ENCODE peak calls at places on chromosome 6, in six cellular contexts. One of them, this sample, is unnamed.
A peak's percentile ranks its signal among the peaks of the same experiment; 100 is the strongest.

GRCh38 chr6:1825926-1826325 is 216.2 kb downstream of the FOXC1 start:
- DNase-seq in fibroblast of lung: no peak
- DNase-seq in GM23248: peak; percentile 33
- DNase-seq in MM.1S: no peak
- DNase-seq in neural progenitor cell: no peak
- DNase-seq in Karpas-422: no peak
- DNase-seq in this sample: no peak

GRCh38 chr6:53752856-53753255 is 41.9 kb upstream of the LRRC1 start:
- DNase-seq in fibroblast of lung: peak; percentile 45
- DNase-seq in GM23248: peak; percentile 89
- DNase-seq in MM.1S: no peak
- DNase-seq in neural progenitor cell: no peak
- DNase-seq in Karpas-422: no peak
- DNase-seq in this sample: no peak

GRCh38 chr6:68169922-68170321 is 465.2 kb upstream of the ADGRB3 start:
- DNase-seq in fibroblast of lung: no peak
- DNase-seq in GM23248: no peak
- DNase-seq in MM.1S: no peak
- DNase-seq in neural progenitor cell: no peak
- DNase-seq in Karpas-422: no peak
- DNase-seq in this sample: no peak

GRCh38 chr6:112117554-112117953 is 30.2 kb downstream of the FAM229B start:
- DNase-seq in fibroblast of lung: no peak
- DNase-seq in GM23248: peak; percentile 71
- DNase-seq in MM.1S: no peak
- DNase-seq in neural progenitor cell: no peak
- DNase-seq in Karpas-422: no peak
- DNase-seq in this sample: no peak

GRCh38 chr6:87251225-87251624 is 71.2 kb upstream of the SMIM8 start:
- DNase-seq in fibroblast of lung: no peak
- DNase-seq in GM23248: no peak
- DNase-seq in MM.1S: no peak
- DNase-seq in neural progenitor cell: no peak
- DNase-seq in Karpas-422: no peak
- DNase-seq in this sample: no peak

GRCh38 chr6:101393291-101394251 is at the start of gene GRIK2:
- DNase-seq in fibroblast of lung: no peak
- DNase-seq in GM23248: peak; percentile 78
- DNase-seq in MM.1S: peak; percentile 61
- DNase-seq in neural progenitor cell: peak; percentile 86
- DNase-seq in Karpas-422: no peak
- DNase-seq in this sample: peak; percentile 82

GRCh38 chr6:3281669-3282460 is 23.1 kb downstream of the PSMG4 start:
- DNase-seq in fibroblast of lung: peak; percentile 78
- DNase-seq in GM23248: peak; percentile 95
- DNase-seq in MM.1S: no peak
- DNase-seq in neural progenitor cell: peak; percentile 51
- DNase-seq in Karpas-422: no peak
- DNase-seq in this sample: peak; percentile 28

GRCh38 chr6:135116566-135116965 is 61.9 kb upstream of the HBS1L start:
- DNase-seq in fibroblast of lung: no peak
- DNase-seq in GM23248: no peak
- DNase-seq in MM.1S: no peak
- DNase-seq in neural progenitor cell: no peak
- DNase-seq in Karpas-422: no peak
- DNase-seq in this sample: no peak

GRCh38 chr6:13946506-13946905 is 21.8 kb downstream of the RNF182 start:
- DNase-seq in fibroblast of lung: no peak
- DNase-seq in GM23248: no peak
- DNase-seq in MM.1S: no peak
- DNase-seq in neural progenitor cell: no peak
- DNase-seq in Karpas-422: no peak
- DNase-seq in this sample: no peak

GRCh38 chr6:21846541-21847451 is 253.2 kb downstream of the SOX4 start:
- DNase-seq in fibroblast of lung: no peak
- DNase-seq in GM23248: no peak
- DNase-seq in MM.1S: no peak
- DNase-seq in neural progenitor cell: peak; percentile 67
- DNase-seq in Karpas-422: no peak
- DNase-seq in this sample: peak; percentile 69

GRCh38 chr6:112189494-112189893 is 64.9 kb downstream of the LAMA4 start:
- DNase-seq in fibroblast of lung: peak; percentile 50
- DNase-seq in GM23248: peak; percentile 58
- DNase-seq in MM.1S: no peak
- DNase-seq in neural progenitor cell: no peak
- DNase-seq in Karpas-422: no peak
- DNase-seq in this sample: no peak

GRCh38 chr6:14706378-14706929 is 539.4 kb upstream of the JARID2 start:
- DNase-seq in fibroblast of lung: peak; percentile 97
- DNase-seq in GM23248: peak; percentile 100
- DNase-seq in MM.1S: no peak
- DNase-seq in neural progenitor cell: no peak
- DNase-seq in Karpas-422: no peak
- DNase-seq in this sample: no peak

GRCh38 chr6:83092756-83093399 is 25.4 kb downstream of the DOP1A start:
- DNase-seq in fibroblast of lung: peak; percentile 67
- DNase-seq in GM23248: peak; percentile 29
- DNase-seq in MM.1S: no peak
- DNase-seq in neural progenitor cell: no peak
- DNase-seq in Karpas-422: no peak
- DNase-seq in this sample: no peak

GRCh38 chr6:43698584-43699349 is 11.2 kb upstream of the MRPS18A start:
- DNase-seq in fibroblast of lung: peak; percentile 87
- DNase-seq in GM23248: peak; percentile 55
- DNase-seq in MM.1S: no peak
- DNase-seq in neural progenitor cell: peak; percentile 30
- DNase-seq in Karpas-422: no peak
- DNase-seq in this sample: peak; percentile 27

GRCh38 chr6:49606696-49607390 is 29.8 kb downstream of the RHAG start:
- DNase-seq in fibroblast of lung: peak; percentile 88
- DNase-seq in GM23248: peak; percentile 93
- DNase-seq in MM.1S: peak; percentile 87
- DNase-seq in neural progenitor cell: peak; percentile 84
- DNase-seq in Karpas-422: peak; percentile 86
- DNase-seq in this sample: peak; percentile 78

GRCh38 chr6:56243518-56244070 is 3.8 kb downstream of the COL21A1 start:
- DNase-seq in fibroblast of lung: no peak
- DNase-seq in GM23248: no peak
- DNase-seq in MM.1S: no peak
- DNase-seq in neural progenitor cell: no peak
- DNase-seq in Karpas-422: no peak
- DNase-seq in this sample: no peak

GRCh38 chr6:7541175-7542064 is at the start of gene DSP:
- DNase-seq in fibroblast of lung: no peak
- DNase-seq in GM23248: peak; percentile 83
- DNase-seq in MM.1S: peak; percentile 66
- DNase-seq in neural progenitor cell: peak; percentile 85
- DNase-seq in Karpas-422: no peak
- DNase-seq in this sample: peak; percentile 80

GRCh38 chr6:4804095-4804494 is 27.9 kb downstream of the CDYL start:
- DNase-seq in fibroblast of lung: peak; percentile 60
- DNase-seq in GM23248: peak; percentile 88
- DNase-seq in MM.1S: no peak
- DNase-seq in neural progenitor cell: no peak
- DNase-seq in Karpas-422: no peak
- DNase-seq in this sample: peak; percentile 37

DNA sequence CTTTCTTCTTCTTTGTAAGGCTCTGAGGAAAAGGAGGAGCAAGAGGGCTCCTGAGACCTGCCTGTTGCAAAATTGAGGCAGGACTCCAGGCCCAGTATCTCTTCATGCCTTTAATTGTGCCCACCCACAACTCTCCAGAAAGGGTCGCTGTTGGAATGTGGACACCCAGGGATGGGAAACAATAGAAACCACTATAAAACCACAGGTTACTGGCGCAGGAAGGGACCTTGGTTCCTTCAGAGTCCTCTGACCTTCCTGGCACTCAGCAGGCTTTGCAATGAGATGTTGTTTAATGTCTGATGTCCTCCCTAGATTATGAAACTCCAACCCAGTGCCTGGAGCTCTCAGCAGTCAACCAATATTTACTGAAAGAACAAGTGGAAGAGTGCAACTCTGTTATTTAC is 136.9 kb downstream of the FNDC1 start:
- DNase-seq in fibroblast of lung: no peak
- DNase-seq in GM23248: no peak
- DNase-seq in MM.1S: no peak
- DNase-seq in neural progenitor cell: no peak
- DNase-seq in Karpas-422: no peak
- DNase-seq in this sample: no peak
- H3K4me1 ChIP-seq in fibroblast of lung: no peaks in the 10 kb centered on the region
- H3K4me1 ChIP-seq in GM23248: peaks cover 14% of the 10 kb centered on the region
- H3K4me1 ChIP-seq in MM.1S: no peaks in the 10 kb centered on the region
- H3K4me1 ChIP-seq in neural progenitor cell: no peaks in the 10 kb centered on the region
- H3K4me1 ChIP-seq in Karpas-422: peaks cover 9% of the 10 kb centered on the region
- H3K4me1 ChIP-seq in this sample: no peaks in the 10 kb centered on the region

GRCh38 chr6:48567016-48567415 is 456.0 kb upstream of the PTCHD4 start:
- DNase-seq in fibroblast of lung: no peak
- DNase-seq in GM23248: no peak
- DNase-seq in MM.1S: no peak
- DNase-seq in neural progenitor cell: peak; percentile 5
- DNase-seq in Karpas-422: no peak
- DNase-seq in this sample: peak; percentile 35
- H2AFZ ChIP-seq in fibroblast of lung: no peak overlapping the region
- H2AFZ ChIP-seq in GM23248: no peak overlapping the region
- H2AFZ ChIP-seq in MM.1S: no peak overlapping the region
- H2AFZ ChIP-seq in neural progenitor cell: no peak overlapping the region
- H2AFZ ChIP-seq in Karpas-422: no peak overlapping the region
- H2AFZ ChIP-seq in this sample: no peak overlapping the region

GRCh38 chr6:126181890-126182289 is 158.0 kb upstream of the CENPW start:
- DNase-seq in fibroblast of lung: no peak
- DNase-seq in GM23248: no peak
- DNase-seq in MM.1S: no peak
- DNase-seq in neural progenitor cell: no peak
- DNase-seq in Karpas-422: no peak
- DNase-seq in this sample: no peak
- H3K27ac ChIP-seq in fibroblast of lung: no peak overlapping the region
- H3K27ac ChIP-seq in GM23248: no peak overlapping the region
- H3K27ac ChIP-seq in MM.1S: no peak overlapping the region
- H3K27ac ChIP-seq in neural progenitor cell: no peak overlapping the region
- H3K27ac ChIP-seq in Karpas-422: no peak overlapping the region
- H3K27ac ChIP-seq in this sample: peak overlapping the region; percentile 61

DNA sequence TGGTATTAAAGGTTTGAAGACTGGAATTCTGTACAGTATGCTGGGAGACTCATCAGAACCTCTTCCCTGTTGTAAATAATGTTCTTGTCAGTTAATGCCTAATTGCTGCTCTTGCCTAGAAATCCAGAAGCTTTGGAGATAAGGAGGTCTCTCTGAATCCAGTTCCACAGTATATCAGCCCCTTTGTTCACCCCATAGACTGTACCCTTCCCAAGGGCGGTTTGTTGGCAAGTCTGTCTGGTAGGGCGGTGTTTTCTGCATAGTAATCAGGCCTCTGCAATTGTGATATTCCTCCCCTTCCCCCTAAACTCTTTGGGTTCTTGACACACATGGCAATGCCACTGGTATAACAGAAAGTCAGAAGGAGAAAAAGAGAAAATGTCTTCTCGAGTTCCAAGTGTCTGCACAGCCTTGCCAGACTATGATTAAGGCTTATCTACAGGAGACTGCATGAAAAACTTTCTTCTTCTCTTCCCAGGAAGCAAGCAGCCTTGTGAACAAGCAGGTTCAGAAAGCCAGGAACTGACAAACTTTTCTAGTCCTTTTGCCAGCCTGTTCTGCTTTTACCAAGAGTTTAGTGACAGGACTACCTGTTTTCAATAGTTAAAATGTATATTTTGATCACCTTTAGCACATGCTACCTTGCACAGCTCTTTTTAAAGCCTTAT is 45.5 kb downstream of the FOXO3 start:
- DNase-seq in fibroblast of lung: no peak
- DNase-seq in GM23248: no peak
- DNase-seq in MM.1S: no peak
- DNase-seq in neural progenitor cell: no peak
- DNase-seq in Karpas-422: no peak
- DNase-seq in this sample: no peak
- H3K4me1 ChIP-seq in fibroblast of lung: peaks cover 6% of the 10 kb centered on the region
- H3K4me1 ChIP-seq in GM23248: peaks cover 25% of the 10 kb centered on the region
- H3K4me1 ChIP-seq in MM.1S: peaks cover 80% of the 10 kb centered on the region
- H3K4me1 ChIP-seq in neural progenitor cell: peaks cover 29% of the 10 kb centered on the region
- H3K4me1 ChIP-seq in Karpas-422: no peaks in the 10 kb centered on the region
- H3K4me1 ChIP-seq in this sample: peaks cover 20% of the 10 kb centered on the region

GRCh38 chr6:131197716-131198115 is 62.4 kb downstream of the AKAP7 start:
- DNase-seq in fibroblast of lung: no peak
- DNase-seq in GM23248: no peak
- DNase-seq in MM.1S: no peak
- DNase-seq in neural progenitor cell: no peak
- DNase-seq in Karpas-422: no peak
- DNase-seq in this sample: no peak

GRCh38 chr6:131199568-131200272 is 64.5 kb downstream of the AKAP7 start:
- DNase-seq in fibroblast of lung: peak; percentile 65
- DNase-seq in GM23248: peak; percentile 77
- DNase-seq in MM.1S: peak; percentile 89
- DNase-seq in neural progenitor cell: peak; percentile 75
- DNase-seq in Karpas-422: peak; percentile 88
- DNase-seq in this sample: peak; percentile 93
- H2AFZ ChIP-seq in fibroblast of lung: no peak overlapping the region
- H2AFZ ChIP-seq in GM23248: peak overlapping the region; percentile 13
- H2AFZ ChIP-seq in MM.1S: peak overlapping the region; percentile 72
- H2AFZ ChIP-seq in neural progenitor cell: peak overlapping the region; percentile 80
- H2AFZ ChIP-seq in Karpas-422: no peak overlapping the region
- H2AFZ ChIP-seq in this sample: peak overlapping the region; percentile 2

GRCh38 chr6:34888874-34889555 is at the start of gene ANKS1A:
- DNase-seq in fibroblast of lung: peak; percentile 27
- DNase-seq in GM23248: peak; percentile 73
- DNase-seq in MM.1S: peak; percentile 86
- DNase-seq in neural progenitor cell: peak; percentile 91
- DNase-seq in Karpas-422: peak; percentile 94
- DNase-seq in this sample: peak; percentile 95

GRCh38 chr6:34888441-34888820 is 589 bp upstream of the TAF11 start:
- DNase-seq in fibroblast of lung: no peak
- DNase-seq in GM23248: no peak
- DNase-seq in MM.1S: peak; percentile 15
- DNase-seq in neural progenitor cell: no peak
- DNase-seq in Karpas-422: no peak
- DNase-seq in this sample: no peak

GRCh38 chr6:34887753-34888440 is at the start of gene TAF11:
- DNase-seq in fibroblast of lung: peak; percentile 96
- DNase-seq in GM23248: peak; percentile 98
- DNase-seq in MM.1S: peak; percentile 91
- DNase-seq in neural progenitor cell: peak; percentile 97
- DNase-seq in Karpas-422: peak; percentile 96
- DNase-seq in this sample: peak; percentile 98

GRCh38 chr6:34891296-34891695 is 2.2 kb downstream of the ANKS1A start:
- DNase-seq in fibroblast of lung: no peak
- DNase-seq in GM23248: no peak
- DNase-seq in MM.1S: no peak
- DNase-seq in neural progenitor cell: no peak
- DNase-seq in Karpas-422: no peak
- DNase-seq in this sample: no peak

DNA sequence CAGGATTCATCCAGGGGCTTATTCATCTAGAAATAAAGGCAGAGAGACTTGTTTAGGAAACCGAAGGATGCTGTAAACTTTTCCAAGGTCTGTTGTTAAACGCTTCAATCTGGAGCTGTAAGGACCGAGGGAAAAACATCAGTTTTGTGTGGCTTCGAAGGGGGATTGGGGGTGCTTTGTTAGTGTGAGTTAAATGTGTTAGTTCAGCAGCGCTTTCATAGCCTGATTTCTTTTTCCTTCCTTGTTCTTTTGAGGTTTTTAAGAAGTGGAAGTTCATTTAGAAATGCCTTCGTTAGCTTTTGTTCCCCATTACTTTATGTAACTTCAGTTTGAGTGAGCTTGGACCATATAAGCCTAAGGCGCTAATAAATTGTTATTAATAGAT is 1.5 kb downstream of the ANKS1A start:
- DNase-seq in fibroblast of lung: no peak
- DNase-seq in GM23248: no peak
- DNase-seq in MM.1S: no peak
- DNase-seq in neural progenitor cell: no peak
- DNase-seq in Karpas-422: no peak
- DNase-seq in this sample: no peak
- H3K27ac ChIP-seq in fibroblast of lung: no peak overlapping the region
- H3K27ac ChIP-seq in GM23248: no peak overlapping the region
- H3K27ac ChIP-seq in MM.1S: no peak overlapping the region
- H3K27ac ChIP-seq in neural progenitor cell: no peak overlapping the region
- H3K27ac ChIP-seq in Karpas-422: no peak overlapping the region
- H3K27ac ChIP-seq in this sample: no peak overlapping the region

This sample was measured in GM23338.